ENCODE peak calls at places on chromosomes 3 and 15, in four cellular contexts. G is right atrium auricular region, E is AG04450, J is GM10248. I is an unnamed sample.

GRCh38 chr3:193791041-193792032 is 198.3 kb downstream of the OPA1 start:
- DNase-seq in G (no peak), E (no peak), J (no peak), I (no peak)

GRCh38 chr3:48070030-48070429 is 53.8 kb upstream of the MAP4 start:
- DNase-seq in G (no peak), E (no peak), J (no peak), I (no peak)

GRCh38 chr3:127390365-127391025 is 102.6 kb upstream of the PRR20G start:
- DNase-seq in G (no peak), E (no peak), J (no peak), I (no peak)

GRCh38 chr15:63503739-63504246 is 600 bp upstream of the USP3 start:
- DNase-seq in G (peak; percentile 86), E (peak; percentile 58), J (peak; percentile 48), I (peak; percentile 51)

GRCh38 chr15:70589221-70589620 is 174.1 kb downstream of the UACA start:
- DNase-seq in G (no peak), E (no peak), J (no peak), I (no peak)

GRCh38 chr15:101439285-101439919 is 50.1 kb downstream of the PCSK6 start:
- DNase-seq in G (peak; percentile 64), E (no peak), J (no peak), I (no peak)

GRCh38 chr15:59218099-59218498 is 11.5 kb downstream of the LDHAL6B start:
- DNase-seq in G (no peak), E (no peak), J (no peak), I (no peak)

GRCh38 chr3:82745544-82745943 is 984.1 kb upstream of the GBE1 start:
- DNase-seq in G (no peak), E (no peak), J (no peak), I (no peak)

GRCh38 chr15:31330836-31331235 is 4.2 kb downstream of the KLF13 start:
- DNase-seq in G (no peak), E (no peak), J (no peak), I (no peak)

GRCh38 chr3:52353291-52353855 is 37.3 kb downstream of the DNAH1 start:
- DNase-seq in G (no peak), E (no peak), J (no peak), I (no peak)

GRCh38 chr3:10501664-10502052 is 3.7 kb downstream of the ATP2B2 start:
- DNase-seq in G (no peak), E (no peak), J (no peak), I (no peak)

GRCh38 chr15:70031680-70032079 is 66.0 kb downstream of the TLE3 start:
- DNase-seq in G (no peak), E (no peak), J (no peak), I (no peak)

GRCh38 chr3:196202516-196202970 is 8.7 kb downstream of the ZDHHC19 start:
- DNase-seq in G (no peak), E (no peak), J (peak; percentile 76), I (peak; percentile 68)

GRCh38 chr15:27486036-27486435 is 515.1 kb downstream of the GABRG3 start:
- DNase-seq in G (no peak), E (no peak), J (no peak), I (no peak)

GRCh38 chr15:78540955-78541743 is 905 bp downstream of the PSMA4 start:
- DNase-seq in G (no peak), E (no peak), J (peak; percentile 29), I (peak; percentile 42)

GRCh38 chr15:58702233-58702632 is 47.3 kb downstream of the ADAM10 start:
- DNase-seq in G (no peak), E (no peak), J (no peak), I (no peak)

GRCh38 chr3:153977148-153977547 is 144.0 kb upstream of the ARHGEF26 start:
- DNase-seq in G (peak; percentile 64), E (no peak), J (no peak), I (no peak)

GRCh38 chr3:33144433-33144832 is 30.6 kb downstream of the CRTAP start:
- DNase-seq in G (no peak), E (no peak), J (peak; percentile 43), I (peak; percentile 32)
- TF ChIP-seq CTCF in G (no peak), E (peak; percentile 11), J (peak; percentile 49), I (peak; percentile 32)

GRCh38 chr15:92231461-92231860 is 162.2 kb upstream of the ST8SIA2 start:
- DNase-seq in G (no peak), E (no peak), J (no peak), I (no peak)

GRCh38 chr15:92224843-92225242 is 168.8 kb upstream of the ST8SIA2 start:
- DNase-seq in G (no peak), E (no peak), J (no peak), I (no peak)

GRCh38 chr15:92228830-92229229 is 164.9 kb upstream of the ST8SIA2 start:
- DNase-seq in G (no peak), E (no peak), J (no peak), I (no peak)

GRCh38 chr15:92226020-92226612 is 167.6 kb upstream of the ST8SIA2 start:
- DNase-seq in G (no peak), E (no peak), J (peak; percentile 21), I (peak; percentile 15)
- TF ChIP-seq CTCF in G (peak; percentile 30), E (peak; percentile 50), J (peak; percentile 32), I (peak; percentile 51)

GRCh38 chr3:55484191-55484644 is 2.9 kb downstream of the WNT5A start:
- DNase-seq in G (no peak), E (no peak), J (no peak), I (no peak)

GRCh38 chr3:55483196-55484095 is 3.7 kb downstream of the WNT5A start:
- DNase-seq in G (no peak), E (no peak), J (peak; percentile 25), I (no peak)

GRCh38 chr3:55482496-55483195 is 4.5 kb downstream of the WNT5A start:
- DNase-seq in G (no peak), E (no peak), J (peak; percentile 26), I (no peak)

GRCh38 chr3:55481067-55481917 is 5.8 kb downstream of the WNT5A start:
- DNase-seq in G (no peak), E (no peak), J (no peak), I (no peak)

GRCh38 chr3:55481918-55482495 is 5.1 kb downstream of the WNT5A start:
- DNase-seq in G (no peak), E (no peak), J (peak; percentile 20), I (no peak)
- TF ChIP-seq CTCF in G (no peak), E (peak; percentile 35), J (no peak), I (no peak)

DNA sequence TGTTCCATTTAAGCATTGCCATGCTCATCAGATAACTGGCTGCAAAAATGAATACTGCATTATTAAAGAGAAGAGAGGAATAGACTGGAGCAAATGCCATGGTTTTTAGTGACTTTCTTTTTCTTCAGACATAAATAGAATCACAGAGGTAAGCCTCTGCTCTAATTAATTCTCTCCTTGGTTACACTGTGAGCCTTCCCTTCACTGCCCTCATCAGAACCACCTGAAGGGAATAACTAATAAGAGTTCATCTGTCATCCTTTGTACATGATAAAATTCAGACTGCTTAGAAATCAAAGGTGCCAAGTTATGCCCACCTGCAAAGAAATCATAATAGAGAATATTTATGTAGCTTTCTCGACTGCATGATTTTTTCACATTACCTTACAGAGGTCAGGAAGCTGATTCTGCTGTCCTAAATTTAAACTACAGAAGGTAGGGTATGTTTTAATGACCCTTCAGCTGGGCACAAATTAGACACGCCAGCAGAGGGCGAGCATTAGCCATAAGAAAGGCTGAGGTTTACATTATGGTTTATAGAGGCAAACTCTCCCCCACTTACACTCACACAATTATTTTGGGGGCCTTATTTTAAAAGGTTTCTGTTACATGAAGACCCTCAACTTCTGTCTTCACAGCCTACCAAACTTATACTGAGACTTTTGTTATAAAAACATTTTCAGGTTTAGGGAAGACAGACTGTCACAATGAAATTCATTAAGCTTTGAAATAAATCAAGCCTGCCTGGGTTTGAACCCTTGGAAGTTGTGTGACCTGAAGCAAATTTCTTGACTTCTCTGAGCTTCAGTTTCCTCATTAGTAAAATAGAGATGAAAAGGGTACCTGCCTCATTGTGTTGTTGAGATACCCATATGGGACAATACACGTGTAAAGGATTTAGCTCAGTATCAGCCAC is 15.3 kb upstream of the UNC13C start:
- DNase-seq in G (no peak), E (no peak), J (no peak), I (no peak)
- TF ChIP-seq CTCF in G (no peak), E (peak; percentile 47), J (peak; percentile 56), I (peak; percentile 6)

GRCh38 chr3:51271172-51271571 is 113.9 kb upstream of the MANF start:
- DNase-seq in G (no peak), E (no peak), J (no peak), I (no peak)

GRCh38 chr3:51270559-51270958 is 114.5 kb upstream of the MANF start:
- DNase-seq in G (no peak), E (no peak), J (no peak), I (no peak)

GRCh38 chr3:51274052-51274451 is 111.0 kb upstream of the MANF start:
- DNase-seq in G (no peak), E (no peak), J (no peak), I (no peak)

GRCh38 chr3:51268132-51268531 is 117.0 kb upstream of the MANF start:
- DNase-seq in G (no peak), E (no peak), J (no peak), I (no peak)

GRCh38 chr3:51269466-51269865 is 115.6 kb upstream of the MANF start:
- DNase-seq in G (no peak), E (no peak), J (no peak), I (no peak)
- TF ChIP-seq CTCF in G (no peak), E (peak; percentile 25), J (no peak), I (no peak)

GRCh38 chr3:25344609-25345008 is 83.5 kb upstream of the RARB start:
- DNase-seq in G (no peak), E (no peak), J (no peak), I (no peak)
- TF ChIP-seq CTCF in G (no peak), E (no peak), J (no peak), I (no peak)

GRCh38 chr3:11539677-11540076 is 104.0 kb downstream of the VGLL4 start:
- DNase-seq in G (no peak), E (no peak), J (no peak), I (no peak)
- TF ChIP-seq CTCF in G (no peak), E (no peak), J (no peak), I (no peak)

DNA sequence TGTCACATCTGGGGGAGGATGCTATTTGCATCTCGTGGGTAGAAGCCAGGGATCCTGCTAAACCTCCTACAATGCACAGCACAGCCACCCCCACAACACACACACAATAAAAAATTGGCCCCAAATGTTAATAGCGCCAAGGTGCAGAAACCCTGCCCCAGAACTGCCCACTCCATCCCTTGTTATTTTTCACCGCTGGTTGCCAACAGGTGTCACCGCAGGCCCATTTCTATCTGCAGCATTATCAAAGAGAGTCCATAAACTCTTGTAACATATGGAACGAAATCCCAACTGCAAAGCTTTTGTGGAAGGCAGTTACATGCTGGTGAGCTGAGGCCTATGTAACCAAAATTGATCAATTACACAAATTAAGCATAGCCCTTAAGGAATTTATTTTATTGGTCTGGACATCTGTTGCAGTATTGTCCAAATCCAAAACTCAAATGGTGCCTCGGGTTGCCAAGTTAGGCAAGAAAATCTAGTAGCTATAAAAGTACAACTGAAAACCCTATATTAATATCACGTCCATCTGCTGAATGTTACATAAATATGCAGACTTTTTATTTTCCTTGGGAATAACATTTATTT is 66.2 kb downstream of the SAMMSON start:
- DNase-seq in G (no peak), E (no peak), J (no peak), I (no peak)
- TF ChIP-seq CTCF in G (no peak), E (peak; percentile 8), J (peak; percentile 13), I (no peak)